ENCODE peak calls at places on chromosomes 3 and 15, in ten cellular contexts. A, U, I, J, D, R, S, V, W and X are unnamed samples.

GRCh38 chr15:25060472-25060803 is 105.7 kb downstream of the SNRPN start:
- DNase-seq in A (no peak), U (no peak), I (no peak), J (no peak), D (no peak), R (no peak), S (no peak), V (no peak), W (peak; percentile 37), X (no peak)

GRCh38 chr3:153209596-153209995 is 47.6 kb downstream of the RAP2B start:
- DNase-seq in A (no peak), U (peak; percentile 21), I (no peak), J (peak; percentile 39), D (peak; percentile 66), R (peak; percentile 91), S (peak; percentile 89), V (peak; percentile 37), W (no peak), X (peak; percentile 71)

GRCh38 chr3:58052373-58053273 is 44.4 kb downstream of the FLNB start:
- DNase-seq in A (peak; percentile 78), U (peak; percentile 77), I (peak; percentile 92), J (peak; percentile 91), D (peak; percentile 97), R (no peak), S (peak; percentile 92), V (peak; percentile 94), W (peak; percentile 92), X (peak; percentile 94)

GRCh38 chr3:44845528-44846520 is 15.9 kb upstream of the TMEM42 start:
- DNase-seq in A (no peak), U (peak; percentile 45), I (no peak), J (peak; percentile 95), D (no peak), R (no peak), S (peak; percentile 35), V (no peak), W (no peak), X (peak; percentile 35)

GRCh38 chr3:48140284-48140683 is 47.9 kb downstream of the CDC25A start:
- DNase-seq in A (no peak), U (no peak), I (no peak), J (peak; percentile 26), D (no peak), R (peak; percentile 22), S (no peak), V (no peak), W (no peak), X (no peak)

GRCh38 chr3:72258366-72258765 is 473.4 kb upstream of the PROK2 start:
- DNase-seq in A (no peak), U (no peak), I (no peak), J (no peak), D (no peak), R (no peak), S (no peak), V (no peak), W (no peak), X (no peak)

GRCh38 chr3:97970929-97971460 is 1.2 kb downstream of the RIOX2 start:
- DNase-seq in A (no peak), U (no peak), I (no peak), J (no peak), D (no peak), R (no peak), S (no peak), V (no peak), W (no peak), X (no peak)

GRCh38 chr15:66862111-66862815 is 160.2 kb downstream of the SMAD6 start:
- DNase-seq in A (peak; percentile 4), U (no peak), I (peak; percentile 40), J (no peak), D (peak; percentile 34), R (peak; percentile 29), S (no peak), V (no peak), W (peak; percentile 27), X (peak; percentile 33)

GRCh38 chr3:58521917-58522680 is 14.9 kb downstream of the ACOX2 start:
- DNase-seq in A (no peak), U (no peak), I (no peak), J (no peak), D (no peak), R (peak; percentile 53), S (no peak), V (no peak), W (no peak), X (no peak)

GRCh38 chr3:136350557-136350956 is 100.4 kb downstream of the PCCB start:
- DNase-seq in A (no peak), U (no peak), I (no peak), J (peak; percentile 82), D (no peak), R (no peak), S (peak; percentile 21), V (no peak), W (no peak), X (peak; percentile 91)

GRCh38 chr3:136351351-136351750 is 101.2 kb downstream of the PCCB start:
- DNase-seq in A (no peak), U (no peak), I (no peak), J (peak; percentile 20), D (no peak), R (no peak), S (no peak), V (no peak), W (no peak), X (peak; percentile 59)

GRCh38 chr3:136350132-136350531 is 100.0 kb downstream of the PCCB start:
- DNase-seq in A (peak; percentile 14), U (no peak), I (no peak), J (peak; percentile 95), D (peak; percentile 90), R (no peak), S (peak; percentile 83), V (peak; percentile 27), W (no peak), X (peak; percentile 98)

GRCh38 chr3:136353461-136353860 is 103.3 kb downstream of the PCCB start:
- DNase-seq in A (no peak), U (no peak), I (no peak), J (no peak), D (no peak), R (peak; percentile 50), S (no peak), V (no peak), W (no peak), X (no peak)

GRCh38 chr3:136351905-136352304 is 101.8 kb downstream of the PCCB start:
- DNase-seq in A (no peak), U (no peak), I (no peak), J (no peak), D (no peak), R (peak; percentile 25), S (no peak), V (no peak), W (no peak), X (no peak)
- TF ChIP-seq CTCF in A (peak; percentile 20), U (peak; percentile 19), I (no peak), J (no peak), D (peak; percentile 29), R (no peak), S (no peak), V (no peak), W (no peak), X (no peak)

DNA sequence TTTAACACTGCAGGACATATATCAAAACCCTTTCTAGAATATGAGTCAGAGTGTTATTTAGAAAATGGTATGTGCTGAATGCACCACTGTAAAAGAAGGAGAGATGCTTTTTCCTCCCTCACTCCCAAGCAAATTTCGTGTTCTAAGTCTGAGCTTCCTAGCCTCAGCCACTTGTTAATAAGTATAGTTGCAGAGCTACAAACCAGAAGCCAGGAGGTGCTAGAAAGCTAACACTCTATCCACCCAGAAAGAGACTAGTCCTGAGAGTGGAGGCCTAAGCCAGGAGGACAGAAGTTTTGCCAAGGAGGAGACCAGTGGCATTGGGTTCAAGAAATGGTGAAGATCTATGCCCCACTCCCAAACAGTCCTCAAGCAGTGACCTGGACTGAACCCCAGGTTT is 40.5 kb upstream of the GYG1 start:
- DNase-seq in A (no peak), U (no peak), I (no peak), J (no peak), D (peak; percentile 14), R (peak; percentile 67), S (no peak), V (no peak), W (no peak), X (no peak)
- TF ChIP-seq CTCF in A (peak; percentile 7), U (peak; percentile 15), I (no peak), J (peak; percentile 44), D (no peak), R (peak; percentile 73), S (peak; percentile 30), V (no peak), W (no peak), X (peak; percentile 39)

GRCh38 chr3:38558864-38559263 is 62.7 kb downstream of the EXOG start:
- DNase-seq in A (no peak), U (no peak), I (no peak), J (no peak), D (no peak), R (no peak), S (no peak), V (no peak), W (peak; percentile 2), X (no peak)
- TF ChIP-seq CTCF in A (no peak), U (no peak), I (no peak), J (no peak), D (no peak), R (no peak), S (no peak), V (no peak), W (no peak), X (no peak)

GRCh38 chr3:113695818-113696645 is at the start of gene USF3:
- DNase-seq in A (peak; percentile 83), U (peak; percentile 78), I (peak; percentile 88), J (peak; percentile 63), D (peak; percentile 60), R (peak; percentile 81), S (peak; percentile 59), V (no peak), W (peak; percentile 92), X (peak; percentile 43)

GRCh38 chr3:113697192-113698090 is 999 bp upstream of the USF3 start:
- DNase-seq in A (peak; percentile 33), U (no peak), I (no peak), J (peak; percentile 27), D (peak; percentile 48), R (peak; percentile 66), S (no peak), V (no peak), W (peak; percentile 53), X (peak; percentile 10)

GRCh38 chr3:113695426-113695817 is 1.0 kb downstream of the USF3 start:
- DNase-seq in A (no peak), U (no peak), I (no peak), J (peak; percentile 5), D (no peak), R (no peak), S (no peak), V (no peak), W (no peak), X (peak; percentile 4)

GRCh38 chr3:113698213-113698742 is 1.8 kb upstream of the USF3 start:
- DNase-seq in A (no peak), U (no peak), I (no peak), J (no peak), D (no peak), R (no peak), S (no peak), V (no peak), W (no peak), X (no peak)

DNA sequence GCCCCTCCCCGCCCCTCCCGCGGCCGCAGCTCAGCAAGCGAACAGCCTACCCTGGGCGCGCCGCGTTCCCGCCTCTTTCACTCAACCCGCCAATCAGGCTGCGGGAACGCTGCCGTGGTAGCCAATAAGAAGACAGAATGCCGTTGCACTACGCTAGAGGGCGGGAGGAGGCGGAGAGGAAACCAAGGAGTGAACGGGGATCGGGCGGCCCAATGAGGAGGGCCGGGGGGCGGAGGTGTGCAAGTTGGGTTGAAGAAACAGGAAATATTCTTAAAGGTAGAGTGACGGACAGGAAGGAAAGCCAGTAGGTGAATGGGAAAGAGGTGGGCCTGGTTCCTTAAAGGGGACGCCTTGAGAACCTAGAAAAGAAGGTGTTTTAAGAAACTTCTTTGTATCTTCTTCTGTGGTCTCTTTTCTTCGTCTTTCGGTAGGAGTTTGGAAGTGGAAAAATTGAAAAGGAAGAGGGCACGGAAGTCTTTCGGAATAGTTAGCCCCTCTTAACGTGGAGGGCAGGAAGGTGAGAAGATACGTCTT is 283 bp upstream of the USF3 start:
- DNase-seq in A (peak; percentile 99), U (peak; percentile 99), I (peak; percentile 100), J (peak; percentile 100), D (peak; percentile 99), R (peak; percentile 100), S (peak; percentile 99), V (peak; percentile 93), W (peak; percentile 100), X (peak; percentile 99)
- TF ChIP-seq CTCF in A (peak; percentile 11), U (peak; percentile 38), I (no peak), J (peak; percentile 12), D (no peak), R (no peak), S (no peak), V (no peak), W (peak; percentile 9), X (peak; percentile 28)